ENCODE peak calls at places on chromosomes 7 and 10, in four cellular contexts. A, C, N and U are unnamed samples.

GRCh38 chr10:118569241-118569881 is 26.1 kb downstream of the PRLHR start:
- DNase-seq in A (peak), C (no peak), N (no peak), U (no peak)

GRCh38 chr10:101287922-101288638 is 58.8 kb upstream of the LBX1 start:
- DNase-seq in A (no peak), C (peak), N (no peak), U (no peak)

GRCh38 chr7:106110885-106111670 is 1.0 kb downstream of the SYPL1 start:
- DNase-seq in A (peak), C (peak), N (peak), U (no peak)

GRCh38 chr10:86523348-86523747 is 1.8 kb upstream of the WAPL start:
- DNase-seq in A (no peak), C (peak), N (peak), U (peak)

GRCh38 chr10:5547934-5548660 is 23.3 kb downstream of the CALML3 start:
- DNase-seq in A (no peak), C (peak), N (peak), U (no peak)

GRCh38 chr7:1899951-1900762 is 230.1 kb downstream of the ELFN1 start:
- DNase-seq in A (no peak), C (no peak), N (no peak), U (no peak)

GRCh38 chr10:3784510-3785250 is at the start of gene KLF6:
- DNase-seq in A (no peak), C (no peak), N (peak), U (no peak)

GRCh38 chr7:116582164-116582732 is 57.4 kb downstream of the CAV1 start:
- DNase-seq in A (peak), C (no peak), N (no peak), U (no peak)

GRCh38 chr7:1708640-1709249 is 38.7 kb downstream of the ELFN1 start:
- DNase-seq in A (no peak), C (no peak), N (no peak), U (no peak)

GRCh38 chr10:80485410-80486135 is 31.5 kb downstream of the TSPAN14 start:
- DNase-seq in A (no peak), C (no peak), N (no peak), U (no peak)

GRCh38 chr7:100219271-100219737 is 445 bp upstream of the PVRIG start:
- DNase-seq in A (no peak), C (no peak), N (no peak), U (no peak)
- H3K27ac ChIP-seq in A (no peak), C (no peak), N (no peak), U (peak)

GRCh38 chr10:79400567-79401004 is 44.8 kb downstream of the ZCCHC24 start:
- DNase-seq in A (no peak), C (peak), N (no peak), U (no peak)
- H3K27ac ChIP-seq in A (no peak), C (no peak), N (no peak), U (peak)

GRCh38 chr10:11160982-11161554 is 143.4 kb downstream of the CELF2 start:
- DNase-seq in A (no peak), C (no peak), N (peak), U (no peak)
- H3K27ac ChIP-seq in A (no peak), C (no peak), N (no peak), U (no peak)

DNA sequence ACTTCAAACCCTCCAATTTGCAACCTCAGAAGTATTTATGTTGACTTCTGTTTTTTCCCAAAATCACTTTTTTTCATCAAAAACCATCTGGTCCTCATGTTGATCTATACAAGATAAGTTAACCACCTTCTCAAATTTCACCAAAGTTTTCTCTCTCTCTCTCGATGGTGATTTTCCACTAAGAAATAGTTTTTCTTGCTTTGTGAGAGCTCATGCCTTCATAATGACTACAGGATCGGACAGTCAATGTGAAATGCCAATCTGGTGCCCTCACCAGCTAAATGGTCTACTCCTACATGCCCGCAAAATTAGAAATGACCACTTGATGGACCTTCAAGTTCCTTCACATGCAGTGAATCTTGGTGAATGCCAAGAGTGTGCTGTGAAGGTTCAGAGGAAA is 40.4 kb downstream of the CNNM1 start:
- DNase-seq in A (no peak), C (no peak), N (no peak), U (no peak)
- H3K27ac ChIP-seq in A (no peak), C (no peak), N (no peak), U (no peak)